ENCODE peak calls at places on chromosomes 16 and 17, in six cellular contexts. K is colonic mucosa, F is NCI-H1105 treated with DMSO at 0.1 percent for 48 hours, I is AG08395, S is ACHN, Q is GM13977. M is an unnamed sample.

GRCh38 chr16:84065536-84066132 is 23.0 kb upstream of the SLC38A8 start:
- DNase-seq in K (peak), F (peak), I (peak), S (peak), Q (no peak), M (peak)

GRCh38 chr16:4613636-4614570 is 785 bp downstream of the UBALD1 start:
- DNase-seq in K (no peak), F (no peak), I (peak), S (peak), Q (peak), M (peak)

GRCh38 chr17:82875418-82875856 is 35.6 kb upstream of the ZNF750 start:
- DNase-seq in K (no peak), F (no peak), I (no peak), S (no peak), Q (no peak), M (peak)

GRCh38 chr17:951388-952132 is 28.0 kb downstream of the NXN start:
- DNase-seq in K (no peak), F (no peak), I (peak), S (peak), Q (no peak), M (no peak)

GRCh38 chr16:80968386-80969113 is 38.1 kb downstream of the CMC2 start:
- DNase-seq in K (no peak), F (no peak), I (peak), S (peak), Q (no peak), M (no peak)

GRCh38 chr16:28267356-28267755 is 25.0 kb upstream of the SBK1 start:
- DNase-seq in K (no peak), F (no peak), I (no peak), S (no peak), Q (no peak), M (no peak)

GRCh38 chr17:56125830-56126819 is 27.1 kb upstream of the ANKFN1 start:
- DNase-seq in K (no peak), F (peak), I (peak), S (peak), Q (no peak), M (no peak)

GRCh38 chr16:54936086-54936978 is 5.7 kb downstream of the IRX5 start:
- DNase-seq in K (no peak), F (no peak), I (peak), S (no peak), Q (peak), M (no peak)

GRCh38 chr17:68428498-68429172 is 28.7 kb downstream of the WIPI1 start:
- DNase-seq in K (no peak), F (peak), I (no peak), S (no peak), Q (no peak), M (peak)

GRCh38 chr16:86834451-86835035 is 256.2 kb downstream of the FOXL1 start:
- DNase-seq in K (no peak), F (no peak), I (no peak), S (peak), Q (no peak), M (no peak)

GRCh38 chr16:68475071-68475470 is 26.8 kb upstream of the SMPD3 start:
- DNase-seq in K (no peak), F (no peak), I (no peak), S (no peak), Q (no peak), M (no peak)

GRCh38 chr17:29212681-29213121 is 32.5 kb upstream of the MYO18A start:
- DNase-seq in K (no peak), F (no peak), I (peak), S (no peak), Q (no peak), M (no peak)

GRCh38 chr16:57387598-57388354 is 15.5 kb downstream of the CX3CL1 start:
- DNase-seq in K (no peak), F (no peak), I (no peak), S (no peak), Q (peak), M (no peak)

GRCh38 chr16:78125112-78125844 is 25.8 kb downstream of the WWOX start:
- DNase-seq in K (no peak), F (no peak), I (no peak), S (no peak), Q (no peak), M (no peak)

GRCh38 chr17:1999557-2000251 is 25.4 kb downstream of the RTN4RL1 start:
- DNase-seq in K (peak), F (no peak), I (peak), S (no peak), Q (no peak), M (peak)

GRCh38 chr17:45739786-45740185 is 44.3 kb upstream of the CRHR1 start:
- DNase-seq in K (no peak), F (no peak), I (no peak), S (no peak), Q (no peak), M (peak)

GRCh38 chr16:9908613-9909012 is 273.6 kb downstream of the GRIN2A start:
- DNase-seq in K (no peak), F (no peak), I (no peak), S (no peak), Q (no peak), M (no peak)

GRCh38 chr17:82489117-82489516 is 30.4 kb upstream of the FOXK2 start:
- DNase-seq in K (no peak), F (no peak), I (peak), S (no peak), Q (no peak), M (no peak)

GRCh38 chr17:82805254-82805653 is 34.6 kb downstream of the ZNF750 start:
- DNase-seq in K (no peak), F (no peak), I (no peak), S (no peak), Q (no peak), M (no peak)

GRCh38 chr16:80682435-80683070 is 121.8 kb downstream of the CDYL2 start:
- DNase-seq in K (no peak), F (no peak), I (peak), S (no peak), Q (no peak), M (no peak)

GRCh38 chr16:68592466-68593337 is 52.4 kb upstream of the CDH3 start:
- DNase-seq in K (no peak), F (peak), I (no peak), S (peak), Q (peak), M (no peak)

GRCh38 chr17:16297367-16298139 is 55.7 kb downstream of the CENPV start:
- DNase-seq in K (peak), F (no peak), I (no peak), S (no peak), Q (no peak), M (no peak)

GRCh38 chr17:43667506-43668438 is 6.0 kb upstream of the MEOX1 start:
- DNase-seq in K (no peak), F (no peak), I (peak), S (no peak), Q (no peak), M (no peak)

GRCh38 chr16:7914738-7915137 is 582.1 kb downstream of the RBFOX1 start:
- DNase-seq in K (no peak), F (no peak), I (no peak), S (no peak), Q (no peak), M (no peak)

GRCh38 chr17:16486373-16487250 is 5.4 kb downstream of the LRRC75A start:
- DNase-seq in K (peak), F (peak), I (peak), S (peak), Q (no peak), M (peak)

GRCh38 chr17:17420561-17421269 is 56.1 kb upstream of the MED9 start:
- DNase-seq in K (no peak), F (no peak), I (peak), S (no peak), Q (no peak), M (no peak)

GRCh38 chr17:76432712-76433336 is 20.1 kb downstream of the UBE2O start:
- DNase-seq in K (no peak), F (no peak), I (no peak), S (peak), Q (no peak), M (no peak)

GRCh38 chr16:69366431-69366830 is 14.8 kb upstream of the TMED6 start:
- DNase-seq in K (no peak), F (no peak), I (no peak), S (no peak), Q (no peak), M (no peak)

GRCh38 chr16:85677383-85677967 is 11.3 kb downstream of the GINS2 start:
- DNase-seq in K (no peak), F (no peak), I (no peak), S (no peak), Q (no peak), M (no peak)

GRCh38 chr16:11843206-11843605 is 8.1 kb downstream of the RSL1D1 start:
- DNase-seq in K (no peak), F (no peak), I (no peak), S (no peak), Q (no peak), M (no peak)

M was measured in NCI-H345.